ENCODE peak calls at places on chromosomes 5 and 9, in ten cellular contexts. U is LNCaP clone FGC, T is gastrocnemius medialis, H is A549, M is endodermal cell, G is ascending aorta, Z is H1, I is stomach, W is AG10803, J is ovary. B is an unnamed sample.

GRCh38 chr9:2494571-2494970 is 127.0 kb upstream of the VLDLR start:
- DNase-seq in H (no peak), J (no peak), M (peak), I (no peak), Z (no peak), T (no peak), G (no peak), U (no peak), W (peak), B (peak)

GRCh38 chr9:71725590-71726338 is 42.5 kb downstream of the CEMIP2 start:
- DNase-seq in H (peak), G (no peak), I (no peak), W (peak), U (peak), Z (no peak), M (no peak), J (no peak), T (no peak), B (peak)

GRCh38 chr5:6712136-6712581 is 1.1 kb upstream of the TENT4A start:
- DNase-seq in U (no peak), W (peak), J (peak), H (peak), M (peak), G (peak), T (peak), I (peak), Z (peak), B (peak)

GRCh38 chr5:6143523-6143922 is 234.8 kb downstream of the MED10 start:
- DNase-seq in H (no peak), Z (no peak), I (no peak), U (no peak), J (no peak), M (peak), T (no peak), G (no peak), W (no peak), B (no peak)

GRCh38 chr5:152532714-152533113 is 127.6 kb upstream of the NMUR2 start:
- DNase-seq in J (no peak), T (no peak), Z (no peak), G (no peak), H (peak), I (no peak), U (peak), M (no peak), W (peak), B (peak)

GRCh38 chr9:95316274-95316673 is 1.2 kb downstream of the FANCC start:
- DNase-seq in U (no peak), W (no peak), I (no peak), G (no peak), H (no peak), Z (no peak), J (no peak), M (no peak), T (no peak), B (no peak)

GRCh38 chr9:98161851-98162250 is 30.6 kb downstream of the CORO2A start:
- DNase-seq in H (no peak), U (no peak), I (no peak), J (no peak), Z (no peak), G (no peak), T (no peak), W (no peak), M (no peak), B (no peak)

GRCh38 chr5:72107874-72108199 is 562 bp downstream of the MAP1B start:
- DNase-seq in U (no peak), W (no peak), T (no peak), Z (peak), J (peak), G (no peak), M (peak), H (peak), I (no peak), B (peak)

GRCh38 chr9:76758476-76758875 is 5.8 kb upstream of the PCA3 start:
- DNase-seq in W (no peak), H (no peak), T (no peak), U (no peak), I (no peak), M (no peak), J (no peak), Z (no peak), G (no peak), B (no peak)

GRCh38 chr5:86885489-86886225 is 267.9 kb downstream of the COX7C start:
- DNase-seq in M (no peak), H (no peak), U (no peak), I (no peak), Z (no peak), J (no peak), T (no peak), W (no peak), G (no peak), B (no peak)

GRCh38 chr5:158264264-158264663 is 405.3 kb upstream of the CLINT1 start:
- DNase-seq in Z (no peak), T (no peak), G (no peak), W (no peak), J (no peak), M (no peak), U (no peak), I (no peak), H (no peak), B (no peak)

GRCh38 chr5:4699592-4699991 is 440.5 kb upstream of the ADAMTS16 start:
- DNase-seq in U (no peak), J (no peak), M (no peak), H (no peak), T (no peak), Z (no peak), G (no peak), W (no peak), I (no peak), B (no peak)

GRCh38 chr5:4700886-4701285 is 439.2 kb upstream of the ADAMTS16 start:
- DNase-seq in J (no peak), U (no peak), T (no peak), G (no peak), M (no peak), Z (no peak), W (no peak), I (no peak), H (no peak), B (no peak)

GRCh38 chr5:4698596-4698995 is 441.5 kb upstream of the ADAMTS16 start:
- DNase-seq in J (no peak), M (no peak), Z (no peak), I (no peak), U (no peak), H (no peak), W (no peak), G (no peak), T (no peak), B (no peak)

GRCh38 chr5:4700082-4700481 is 440.0 kb upstream of the ADAMTS16 start:
- DNase-seq in G (no peak), T (no peak), U (peak), M (peak), H (no peak), W (peak), Z (peak), I (no peak), J (no peak), B (peak)
- TF ChIP-seq CTCF in G (no peak), T (no peak), U (peak), M (peak), H (peak), W (peak), Z (peak), I (no peak), J (no peak), B (peak)

GRCh38 chr9:34588671-34589370 is 703 bp downstream of the CNTFR start:
- DNase-seq in G (no peak), U (no peak), Z (no peak), H (no peak), I (no peak), T (peak), J (no peak), M (no peak), W (no peak), B (no peak)

GRCh38 chr9:34589656-34590375 is at the start of gene CNTFR:
- DNase-seq in M (no peak), J (peak), W (no peak), Z (no peak), I (no peak), G (peak), H (no peak), T (peak), U (no peak), B (no peak)

GRCh38 chr9:34590376-34591090 is 1.0 kb upstream of the CNTFR start:
- DNase-seq in H (no peak), I (no peak), M (peak), W (no peak), G (peak), J (no peak), T (peak), U (no peak), Z (peak), B (peak)

GRCh38 chr9:34591091-34591910 is 1.8 kb upstream of the CNTFR start:
- DNase-seq in U (no peak), J (peak), G (peak), I (peak), M (peak), H (peak), W (peak), T (peak), Z (peak), B (peak)

GRCh38 chr9:34589371-34589655 is 211 bp downstream of the CNTFR start:
- DNase-seq in I (no peak), G (no peak), H (no peak), U (no peak), J (no peak), W (no peak), T (no peak), M (no peak), Z (no peak), B (no peak)
- H3K4me3 ChIP-seq in I (peak), G (peak), H (peak), U (no peak), J (peak), W (no peak), T (peak), M (peak), Z (peak), B (no peak)

DNA sequence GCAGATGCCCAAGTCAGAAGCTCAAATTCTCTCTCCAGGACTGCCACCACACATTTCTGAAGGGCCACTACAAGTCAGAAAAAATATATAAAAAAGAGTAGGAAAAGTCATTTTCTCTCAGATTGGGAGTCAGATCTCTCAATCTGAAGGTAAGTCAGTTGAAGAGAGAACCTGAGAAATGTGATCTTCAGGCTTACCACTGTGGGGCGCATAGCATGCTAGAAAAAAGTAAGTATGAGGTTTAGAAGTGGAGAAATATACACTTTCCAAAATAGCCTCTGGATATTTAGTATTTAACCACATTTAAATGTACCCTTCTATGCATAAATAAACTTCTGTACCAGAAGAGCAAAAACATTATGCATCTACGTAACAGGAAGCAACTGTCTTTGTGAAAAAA is 800.7 kb upstream of the CTNND2 start:
- DNase-seq in M (no peak), G (no peak), Z (no peak), H (no peak), I (no peak), W (no peak), J (no peak), T (no peak), U (no peak), B (no peak)
- TF ChIP-seq CTCF in M (peak), G (no peak), Z (no peak), H (no peak), I (no peak), W (no peak), J (no peak), T (no peak), U (peak), B (no peak)

DNA sequence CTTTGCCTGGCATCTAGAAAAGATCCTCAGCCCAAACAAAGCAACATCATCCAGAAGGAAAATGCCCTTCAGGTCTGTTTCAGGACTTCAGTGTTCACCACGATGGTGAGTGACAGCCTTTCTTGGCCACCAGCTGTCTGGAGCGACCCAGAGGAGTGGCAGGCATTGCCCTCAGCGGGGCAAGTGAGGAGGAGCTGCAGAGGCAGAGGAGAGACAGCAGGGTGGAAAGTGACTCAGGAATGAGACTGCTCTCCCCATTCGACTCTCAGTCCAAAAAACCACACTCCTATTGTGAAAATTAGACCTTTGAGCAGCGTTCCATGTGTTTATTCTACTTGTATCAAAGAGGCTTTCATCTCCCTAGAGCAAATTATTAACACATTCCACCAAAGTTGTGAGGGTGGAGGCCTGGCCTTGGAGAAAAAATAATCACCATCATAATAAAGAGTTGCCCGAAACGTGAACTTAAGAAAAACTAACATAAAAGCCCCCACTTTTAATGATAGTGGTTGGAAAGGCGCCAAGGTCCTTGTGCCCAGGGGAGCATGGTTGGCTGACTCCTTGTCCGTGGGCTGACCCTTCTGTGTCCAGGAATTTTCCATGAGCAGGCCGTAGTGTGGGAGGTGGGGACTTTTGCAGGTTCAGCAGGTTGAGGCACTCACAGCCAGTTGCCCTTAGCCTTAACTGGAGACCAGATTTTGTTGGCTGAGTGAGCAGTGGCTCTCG is 125.7 kb upstream of the ANKRD55 start:
- DNase-seq in J (peak), U (no peak), Z (no peak), I (peak), W (no peak), G (no peak), M (no peak), T (no peak), H (peak), B (peak)
- H3K4me3 ChIP-seq in J (no peak), U (no peak), Z (no peak), I (no peak), W (no peak), G (no peak), M (no peak), T (no peak), H (no peak), B (no peak)

B was measured in fibroblast of mammary gland.